ENCODE peak calls at places on chromosomes 6 and 20, in seven cellular contexts. C is CD8-positive, alpha-beta memory T cell; W is left ventricle myocardium inferior; R is K562; O is heart left ventricle; Q is adipocyte; I is AG04450. T is an unnamed sample.

GRCh38 chr20:47863531-47863930 is 78.2 kb upstream of the SULF2 start:
- DNase-seq in C (no peak), W (no peak), R (no peak), O (no peak), Q (no peak), I (no peak), T (no peak)

GRCh38 chr20:3313681-3314080 is 74.7 kb upstream of the SLC4A11 start:
- DNase-seq in C (no peak), W (no peak), R (no peak), O (no peak), Q (peak; percentile 50), I (no peak), T (no peak)

GRCh38 chr20:23161968-23162696 is 76.0 kb upstream of the CD93 start:
- DNase-seq in C (no peak), W (peak; percentile 85), R (no peak), O (peak; percentile 76), Q (no peak), I (no peak), T (peak; percentile 89)

GRCh38 chr6:81241717-81242116 is 510.8 kb downstream of the TENT5A start:
- DNase-seq in C (no peak), W (no peak), R (no peak), O (no peak), Q (peak; percentile 69), I (peak; percentile 15), T (no peak)

GRCh38 chr6:125746731-125747588 is 2.5 kb upstream of the HEY2 start:
- DNase-seq in C (peak; percentile 67), W (peak; percentile 71), R (peak; percentile 33), O (peak; percentile 85), Q (peak; percentile 55), I (no peak), T (peak; percentile 91)

GRCh38 chr6:118580585-118581419 is 32.7 kb downstream of the PLN start:
- DNase-seq in C (peak; percentile 21), W (no peak), R (peak; percentile 37), O (peak; percentile 35), Q (peak; percentile 85), I (peak; percentile 30), T (peak; percentile 41)

GRCh38 chr6:135021310-135022049 is 33.1 kb downstream of the HBS1L start:
- DNase-seq in C (no peak), W (no peak), R (no peak), O (no peak), Q (no peak), I (no peak), T (no peak)

GRCh38 chr6:19472168-19472567 is 365.0 kb upstream of the ID4 start:
- DNase-seq in C (no peak), W (no peak), R (no peak), O (no peak), Q (peak; percentile 91), I (peak; percentile 75), T (no peak)

GRCh38 chr6:46994933-46995332 is 47.2 kb downstream of the ADGRF1 start:
- DNase-seq in C (no peak), W (no peak), R (no peak), O (no peak), Q (no peak), I (no peak), T (no peak)

GRCh38 chr6:168060521-168060931 is 18.5 kb downstream of the FRMD1 start:
- DNase-seq in C (no peak), W (peak; percentile 72), R (peak; percentile 71), O (peak; percentile 76), Q (peak; percentile 0), I (peak; percentile 16), T (peak; percentile 77)

DNA sequence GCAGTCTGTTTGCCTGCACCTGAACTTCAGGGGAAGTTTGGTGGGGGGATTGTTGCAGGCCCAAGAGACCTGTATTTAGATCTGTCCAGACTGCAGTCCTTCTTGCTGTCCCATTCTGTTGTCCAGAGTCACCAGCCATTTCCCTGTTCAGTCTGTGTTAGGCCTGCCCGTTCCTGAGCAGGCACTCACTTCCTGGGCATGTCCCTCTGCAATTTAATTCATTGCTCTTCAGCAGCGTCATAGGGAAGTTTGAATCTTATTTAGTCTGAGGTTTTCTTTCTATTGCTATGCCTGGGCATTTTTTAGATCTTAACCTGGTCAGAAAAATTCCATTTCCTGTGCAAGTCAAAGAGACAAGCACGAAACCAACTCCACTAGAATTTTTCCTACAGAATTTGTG is 190.2 kb downstream of the DTNBP1 start:
- DNase-seq in C (no peak), W (no peak), R (no peak), O (no peak), Q (no peak), I (no peak), T (no peak)
- H3K4me3 ChIP-seq in C (no peak overlapping the region), W (no peak overlapping the region), R (no peak overlapping the region), O (no peak overlapping the region), Q (no peak overlapping the region), I (no peak overlapping the region), T (no peak overlapping the region)

GRCh38 chr6:132568611-132569010 is 1.5 kb upstream of the TAAR6 start:
- DNase-seq in C (no peak), W (no peak), R (no peak), O (no peak), Q (no peak), I (no peak), T (no peak)

GRCh38 chr6:132566404-132566803 is 3.7 kb upstream of the TAAR6 start:
- DNase-seq in C (no peak), W (no peak), R (no peak), O (no peak), Q (no peak), I (no peak), T (no peak)

GRCh38 chr6:132569170-132569569 is 952 bp upstream of the TAAR6 start:
- DNase-seq in C (no peak), W (no peak), R (no peak), O (no peak), Q (no peak), I (no peak), T (no peak)

GRCh38 chr6:132570221-132570777 is at the start of gene TAAR6:
- DNase-seq in C (no peak), W (no peak), R (no peak), O (no peak), Q (no peak), I (no peak), T (no peak)
- H3K27me3 ChIP-seq in C (peaks cover 3% of the 10 kb centered on the region), W (peaks cover 38% of the 10 kb centered on the region), R (no peaks in the 10 kb centered on the region), O (peaks cover 9% of the 10 kb centered on the region), Q (peaks cover 51% of the 10 kb centered on the region), I (peaks cover 18% of the 10 kb centered on the region), T (peaks cover 2% of the 10 kb centered on the region)

DNA sequence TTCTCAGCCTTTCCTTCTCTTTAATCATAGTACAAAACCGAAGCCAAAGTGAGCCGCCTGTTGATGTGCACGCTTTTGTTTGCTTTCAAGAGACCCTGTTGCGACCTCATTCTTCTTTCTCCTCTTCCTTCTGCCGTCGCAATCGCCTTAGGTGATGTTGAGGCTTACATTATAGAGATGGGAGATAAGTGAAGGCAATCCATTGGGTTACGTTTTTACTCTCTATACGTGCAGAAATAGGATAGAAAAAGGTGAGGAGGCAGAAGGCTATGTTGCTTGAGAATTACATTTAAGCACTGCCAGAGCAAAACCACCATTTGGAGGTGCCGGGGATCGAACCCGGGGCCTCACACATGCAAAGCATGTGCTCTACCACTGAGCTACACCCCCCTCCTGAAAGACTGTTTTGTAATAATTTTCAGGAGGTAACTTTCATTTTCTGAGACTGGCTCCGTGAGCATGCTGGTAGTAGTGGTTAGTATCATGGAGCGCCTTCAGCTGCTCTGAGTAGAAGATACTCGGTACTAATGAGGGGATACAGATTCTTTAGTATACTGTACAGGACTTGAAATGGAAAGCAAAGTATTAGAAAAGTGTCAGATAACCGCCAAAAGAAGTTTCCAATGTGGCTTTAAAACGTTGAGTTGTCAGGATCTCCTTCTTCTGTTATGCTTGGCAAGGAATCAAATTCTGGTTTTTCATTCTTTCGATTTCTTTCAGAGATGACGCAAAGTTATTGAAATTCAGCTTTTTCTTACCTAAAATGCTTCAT is 165.6 kb downstream of the TRIM27 start:
- DNase-seq in C (no peak), W (no peak), R (peak; percentile 70), O (no peak), Q (peak; percentile 67), I (no peak), T (no peak)
- H3K4me3 ChIP-seq in C (no peak overlapping the region), W (no peak overlapping the region), R (peak overlapping the region; percentile 60), O (no peak overlapping the region), Q (no peak overlapping the region), I (no peak overlapping the region), T (no peak overlapping the region)

GRCh38 chr6:403659-404655 is 12.4 kb downstream of the IRF4 start:
- DNase-seq in C (no peak), W (no peak), R (no peak), O (no peak), Q (no peak), I (no peak), T (no peak)

GRCh38 chr6:400815-401214 is 9.3 kb downstream of the IRF4 start:
- DNase-seq in C (no peak), W (no peak), R (no peak), O (no peak), Q (no peak), I (no peak), T (no peak)

GRCh38 chr6:401239-401993 is 9.9 kb downstream of the IRF4 start:
- DNase-seq in C (no peak), W (no peak), R (no peak), O (no peak), Q (no peak), I (no peak), T (no peak)

GRCh38 chr6:402901-403658 is 11.5 kb downstream of the IRF4 start:
- DNase-seq in C (no peak), W (no peak), R (no peak), O (no peak), Q (no peak), I (no peak), T (no peak)

DNA sequence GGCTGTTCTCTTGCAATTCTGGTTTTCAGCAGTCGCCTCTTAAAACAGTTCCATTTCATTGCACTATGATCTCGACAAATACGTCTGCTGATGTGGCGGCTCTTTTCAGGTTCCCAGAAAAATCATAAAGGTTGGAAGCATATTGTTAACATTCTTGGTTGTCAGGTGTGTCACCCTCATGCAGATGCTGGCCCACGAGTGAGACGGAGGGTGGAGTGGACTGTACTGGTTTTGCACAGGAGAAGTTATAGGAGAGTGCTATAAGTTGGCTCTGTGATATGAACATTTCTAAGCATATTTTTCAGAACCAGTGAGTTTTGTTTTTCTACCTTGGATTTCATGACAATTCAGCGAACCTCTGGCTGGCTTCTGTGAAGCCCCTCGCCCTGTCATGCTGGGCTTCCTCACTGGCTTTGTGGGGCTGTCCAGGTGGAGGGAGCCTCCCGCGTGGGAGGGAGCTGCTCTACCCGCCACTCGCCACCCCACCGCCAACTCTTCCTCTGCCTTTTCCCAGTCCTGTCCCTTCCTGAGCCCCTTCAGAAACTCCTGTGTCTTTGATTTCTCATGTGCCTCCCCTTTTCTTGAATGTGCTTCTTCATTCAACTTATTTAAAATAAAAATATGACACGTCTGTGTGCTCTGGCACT is 10.6 kb downstream of the IRF4 start:
- DNase-seq in C (no peak), W (no peak), R (no peak), O (no peak), Q (no peak), I (no peak), T (no peak)
- H3K27me3 ChIP-seq in C (no peaks in the 10 kb centered on the region), W (peaks cover 76% of the 10 kb centered on the region), R (peaks cover 64% of the 10 kb centered on the region), O (peaks cover 4% of the 10 kb centered on the region), Q (peaks cover 5% of the 10 kb centered on the region), I (peaks cover 22% of the 10 kb centered on the region), T (peaks cover 8% of the 10 kb centered on the region)